ENCODE peak calls at places on chromosomes 16 and 17, in eight cellular contexts. A is tibial nerve; E is aorta; I is GM12865; W is cardiac muscle cell; H is CD8-positive, alpha-beta T cell; Q is body of pancreas; Z is endothelial cell of umbilical vein. Y is an unnamed sample.
A peak's percentile ranks its signal among the peaks of the same experiment; 100 is the strongest.

GRCh38 chr16:19809121-19809635 is 75.5 kb downstream of the GPRC5B start:
- DNase-seq in A (no peak), E (no peak), I (no peak), W (peak; percentile 20), H (no peak), Q (peak; percentile 65), Z (no peak), Y (no peak)

GRCh38 chr17:63601439-63602371 is 1.0 kb downstream of the TACO1 start:
- DNase-seq in A (no peak), E (no peak), I (no peak), W (peak; percentile 14), H (no peak), Q (peak; percentile 18), Z (peak; percentile 21), Y (no peak)

GRCh38 chr17:73232587-73233373 is 28.9 kb downstream of the CPSF4L start:
- DNase-seq in A (no peak), E (peak; percentile 87), I (peak; percentile 65), W (peak; percentile 41), H (peak; percentile 50), Q (peak; percentile 54), Z (peak; percentile 51), Y (no peak)

GRCh38 chr16:2771496-2772402 is 5.3 kb downstream of the ELOB start:
- DNase-seq in A (no peak), E (peak; percentile 75), I (no peak), W (no peak), H (no peak), Q (peak; percentile 10), Z (no peak), Y (no peak)

GRCh38 chr16:15676506-15676905 is 26.5 kb downstream of the NDE1 start:
- DNase-seq in A (no peak), E (no peak), I (no peak), W (no peak), H (no peak), Q (no peak), Z (no peak), Y (no peak)

GRCh38 chr16:29664133-29664912 is 1.3 kb downstream of the SPN start:
- DNase-seq in A (no peak), E (no peak), I (peak; percentile 48), W (no peak), H (peak; percentile 62), Q (peak; percentile 15), Z (no peak), Y (no peak)

GRCh38 chr17:79919164-79919585 is 79.9 kb upstream of the CBX4 start:
- DNase-seq in A (peak; percentile 43), E (peak; percentile 95), I (no peak), W (no peak), H (no peak), Q (peak; percentile 100), Z (peak; percentile 62), Y (no peak)

GRCh38 chr16:15996432-15997109 is 47.2 kb downstream of the ABCC1 start:
- DNase-seq in A (peak; percentile 65), E (peak; percentile 91), I (no peak), W (peak; percentile 91), H (no peak), Q (peak; percentile 24), Z (peak; percentile 89), Y (no peak)

GRCh38 chr17:602436-602835 is 112.2 kb downstream of the VPS53 start:
- DNase-seq in A (no peak), E (no peak), I (no peak), W (no peak), H (no peak), Q (no peak), Z (no peak), Y (no peak)

GRCh38 chr17:67800495-67800928 is 24.8 kb upstream of the BPTF start:
- DNase-seq in A (peak; percentile 64), E (peak; percentile 85), I (peak; percentile 91), W (peak; percentile 88), H (peak; percentile 55), Q (peak; percentile 84), Z (peak; percentile 85), Y (peak; percentile 71)

GRCh38 chr17:68195667-68196393 is 52.0 kb upstream of the AMZ2 start:
- DNase-seq in A (no peak), E (no peak), I (no peak), W (no peak), H (no peak), Q (no peak), Z (no peak), Y (no peak)

GRCh38 chr16:7509919-7510705 is 177.5 kb downstream of the RBFOX1 start:
- DNase-seq in A (no peak), E (no peak), I (no peak), W (no peak), H (no peak), Q (no peak), Z (no peak), Y (no peak)
- H3K4me3 ChIP-seq in A (no peak overlapping the region), E (no peak overlapping the region), I (no peak overlapping the region), W (no peak overlapping the region), H (no peak overlapping the region), Q (no peak overlapping the region), Z (no peak overlapping the region), Y (no peak overlapping the region)

DNA sequence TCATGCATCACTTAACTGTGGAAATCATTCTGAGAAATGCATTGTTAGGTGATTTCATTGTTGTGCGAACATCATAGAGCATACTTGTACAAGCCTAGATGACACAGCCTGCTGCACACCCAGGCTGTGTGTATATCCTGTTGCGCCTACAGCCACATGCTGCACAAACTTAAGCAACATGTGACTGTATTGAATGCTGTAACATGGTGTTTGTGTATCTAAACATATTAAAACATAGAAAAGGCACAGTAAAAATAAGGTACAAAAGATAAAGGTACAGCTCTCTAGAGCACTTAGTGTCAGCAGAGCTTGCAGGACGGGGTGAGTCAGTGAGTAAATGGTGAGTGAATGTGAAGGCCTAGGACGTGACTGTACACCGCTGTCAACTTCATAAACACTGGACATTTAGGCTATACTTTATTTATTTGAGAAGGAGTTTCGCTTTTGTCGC is 11.9 kb downstream of the FOXK2 start:
- DNase-seq in A (no peak), E (no peak), I (peak; percentile 44), W (peak; percentile 35), H (no peak), Q (no peak), Z (peak; percentile 73), Y (no peak)
- H3K4me3 ChIP-seq in A (no peak overlapping the region), E (no peak overlapping the region), I (no peak overlapping the region), W (no peak overlapping the region), H (no peak overlapping the region), Q (no peak overlapping the region), Z (no peak overlapping the region), Y (no peak overlapping the region)

GRCh38 chr17:5509482-5509881 is 23.1 kb downstream of the MIS12 start:
- DNase-seq in A (no peak), E (no peak), I (no peak), W (peak; percentile 40), H (no peak), Q (no peak), Z (no peak), Y (no peak)

GRCh38 chr17:5506307-5506706 is 19.9 kb downstream of the MIS12 start:
- DNase-seq in A (no peak), E (no peak), I (no peak), W (no peak), H (no peak), Q (no peak), Z (no peak), Y (no peak)

GRCh38 chr17:5513610-5514009 is 27.2 kb downstream of the MIS12 start:
- DNase-seq in A (no peak), E (no peak), I (no peak), W (no peak), H (no peak), Q (no peak), Z (no peak), Y (no peak)

GRCh38 chr17:5510776-5511175 is 24.4 kb downstream of the MIS12 start:
- DNase-seq in A (no peak), E (no peak), I (no peak), W (no peak), H (no peak), Q (no peak), Z (no peak), Y (no peak)

DNA sequence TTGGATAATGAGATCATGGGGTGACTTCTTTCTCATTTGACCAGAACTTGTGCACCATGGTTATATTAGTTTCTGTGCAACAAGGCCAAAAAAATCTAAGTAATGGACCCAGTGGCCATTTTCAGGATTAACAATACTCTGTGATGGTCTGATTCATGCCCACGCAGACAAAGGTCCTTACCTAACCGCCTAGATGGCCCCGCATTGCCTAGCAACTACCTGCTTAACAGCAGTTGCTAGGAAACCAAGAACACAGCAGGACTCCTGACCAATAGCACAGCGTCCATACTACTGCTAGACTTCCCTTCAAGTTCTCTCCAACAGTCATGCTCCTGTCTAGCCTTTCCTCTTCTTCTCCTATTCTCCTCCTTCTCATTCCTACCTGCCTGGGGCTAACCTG is 22.5 kb downstream of the MIS12 start:
- DNase-seq in A (no peak), E (no peak), I (no peak), W (peak; percentile 27), H (no peak), Q (peak; percentile 22), Z (no peak), Y (no peak)
- H3K4me3 ChIP-seq in A (no peak overlapping the region), E (no peak overlapping the region), I (no peak overlapping the region), W (no peak overlapping the region), H (no peak overlapping the region), Q (no peak overlapping the region), Z (no peak overlapping the region), Y (no peak overlapping the region)

GRCh38 chr17:77476006-77476405 is 335.2 kb downstream of the SEC14L1 start:
- DNase-seq in A (no peak), E (no peak), I (no peak), W (no peak), H (no peak), Q (no peak), Z (no peak), Y (no peak)

GRCh38 chr17:77476498-77476897 is 335.7 kb downstream of the SEC14L1 start:
- DNase-seq in A (no peak), E (no peak), I (no peak), W (no peak), H (no peak), Q (no peak), Z (no peak), Y (no peak)

GRCh38 chr17:77478899-77479298 is 338.1 kb downstream of the SEC14L1 start:
- DNase-seq in A (no peak), E (no peak), I (no peak), W (no peak), H (no peak), Q (no peak), Z (no peak), Y (no peak)

GRCh38 chr17:77478281-77478680 is 337.5 kb downstream of the SEC14L1 start:
- DNase-seq in A (no peak), E (no peak), I (no peak), W (no peak), H (no peak), Q (no peak), Z (no peak), Y (no peak)

DNA sequence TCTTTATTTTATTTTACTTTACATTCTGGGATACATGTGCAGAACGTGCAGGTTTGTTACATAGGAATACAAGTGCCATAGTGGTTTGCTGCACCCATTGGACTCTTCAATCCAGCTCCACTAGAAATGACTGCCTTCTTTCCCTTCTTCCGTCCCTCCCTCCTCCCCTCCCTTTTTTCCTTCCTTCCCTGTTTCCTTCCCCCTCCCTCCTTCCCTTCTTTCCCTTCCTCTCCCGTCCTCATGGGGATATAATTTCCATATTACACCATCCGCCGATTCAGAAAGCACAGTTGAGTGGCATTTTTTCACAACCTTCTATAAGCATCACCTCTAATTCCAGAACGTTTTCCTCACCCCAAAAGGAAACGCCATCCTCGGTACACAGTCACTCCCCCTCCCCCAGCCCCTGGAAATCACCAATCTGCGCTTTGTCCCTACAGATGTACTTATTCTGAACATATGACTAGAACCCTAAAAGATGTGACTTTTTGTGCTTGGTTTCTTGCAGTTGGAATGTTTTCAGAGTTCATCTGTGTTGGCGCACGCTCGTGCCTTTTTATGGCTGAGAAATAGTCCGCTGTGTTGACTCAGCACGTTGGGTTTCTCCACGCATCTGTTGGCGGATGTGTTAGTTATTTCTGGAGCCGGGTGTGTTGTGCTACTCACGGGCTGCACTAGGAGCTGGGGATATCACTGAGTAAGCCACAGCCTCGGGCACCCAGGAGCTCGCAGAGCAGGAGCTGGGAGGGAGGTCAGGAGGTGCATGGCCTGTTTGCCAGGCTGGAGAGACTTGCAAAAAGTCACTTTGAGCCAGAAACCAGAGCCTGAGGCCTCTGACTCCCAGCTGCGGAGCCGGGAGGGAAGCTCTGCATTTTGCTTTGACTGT is 336.4 kb downstream of the SEC14L1 start:
- DNase-seq in A (peak; percentile 74), E (peak; percentile 92), I (no peak), W (peak; percentile 97), H (no peak), Q (peak; percentile 30), Z (peak; percentile 30), Y (no peak)
- H3K4me3 ChIP-seq in A (no peak overlapping the region), E (no peak overlapping the region), I (no peak overlapping the region), W (no peak overlapping the region), H (no peak overlapping the region), Q (no peak overlapping the region), Z (no peak overlapping the region), Y (no peak overlapping the region)

Y was measured in GM12864.